ENCODE peak calls at places on chromosome 9, in eight cellular contexts. One of them, this sample, is unnamed.

GRCh38 chr9:81468084-81468595 is 221.2 kb downstream of the TLE1 start:
- DNase-seq in activated CD4-positive, CD25-positive, alpha-beta regulatory T cell: no peak
- DNase-seq in aorta: no peak
- DNase-seq in stimulated activated CD8-positive, alpha-beta memory T cell treated with anti-CD3 and anti-CD28 coated beads, Interleukin-15, amount 100 ng/mL, for 24 hours: no peak
- DNase-seq in WTC11: no peak
- DNase-seq in M059J: no peak
- DNase-seq in occipital lobe: no peak
- DNase-seq in stimulated activated CD4-positive, alpha-beta T cell treated with anti-CD3 and anti-CD28 coated beads, Interleukin-2, amount 100 ng/mL, for 48 hours: no peak
- DNase-seq in this sample: no peak

GRCh38 chr9:135084881-135085760 is 2.3 kb upstream of the OLFM1 start:
- DNase-seq in activated CD4-positive, CD25-positive, alpha-beta regulatory T cell: no peak
- DNase-seq in stimulated activated CD8-positive, alpha-beta memory T cell treated with anti-CD3 and anti-CD28 coated beads, Interleukin-15, amount 100 ng/mL, for 24 hours: no peak
- DNase-seq in WTC11: no peak
- DNase-seq in M059J: no peak
- DNase-seq in stimulated activated CD4-positive, alpha-beta T cell treated with anti-CD3 and anti-CD28 coated beads, Interleukin-2, amount 100 ng/mL, for 48 hours: no peak
- DNase-seq in occipital lobe: no peak
- DNase-seq in aorta: no peak
- DNase-seq in this sample: no peak

GRCh38 chr9:33267368-33267767 is 2.5 kb downstream of the CHMP5 start:
- DNase-seq in WTC11: no peak
- DNase-seq in aorta: no peak
- DNase-seq in M059J: no peak
- DNase-seq in occipital lobe: no peak
- DNase-seq in stimulated activated CD4-positive, alpha-beta T cell treated with anti-CD3 and anti-CD28 coated beads, Interleukin-2, amount 100 ng/mL, for 48 hours: no peak
- DNase-seq in stimulated activated CD8-positive, alpha-beta memory T cell treated with anti-CD3 and anti-CD28 coated beads, Interleukin-15, amount 100 ng/mL, for 24 hours: no peak
- DNase-seq in activated CD4-positive, CD25-positive, alpha-beta regulatory T cell: no peak
- DNase-seq in this sample: no peak

GRCh38 chr9:84121991-84122523 is 141.5 kb downstream of the RMI1 start:
- DNase-seq in stimulated activated CD8-positive, alpha-beta memory T cell treated with anti-CD3 and anti-CD28 coated beads, Interleukin-15, amount 100 ng/mL, for 24 hours: no peak
- DNase-seq in stimulated activated CD4-positive, alpha-beta T cell treated with anti-CD3 and anti-CD28 coated beads, Interleukin-2, amount 100 ng/mL, for 48 hours: no peak
- DNase-seq in occipital lobe: no peak
- DNase-seq in M059J: peak; percentile 80
- DNase-seq in WTC11: no peak
- DNase-seq in aorta: no peak
- DNase-seq in activated CD4-positive, CD25-positive, alpha-beta regulatory T cell: no peak
- DNase-seq in this sample: no peak

GRCh38 chr9:14314929-14315753 is 1.2 kb upstream of the NFIB start:
- DNase-seq in occipital lobe: peak; percentile 88
- DNase-seq in M059J: peak; percentile 72
- DNase-seq in stimulated activated CD8-positive, alpha-beta memory T cell treated with anti-CD3 and anti-CD28 coated beads, Interleukin-15, amount 100 ng/mL, for 24 hours: no peak
- DNase-seq in activated CD4-positive, CD25-positive, alpha-beta regulatory T cell: no peak
- DNase-seq in WTC11: peak; percentile 70
- DNase-seq in aorta: peak; percentile 95
- DNase-seq in stimulated activated CD4-positive, alpha-beta T cell treated with anti-CD3 and anti-CD28 coated beads, Interleukin-2, amount 100 ng/mL, for 48 hours: no peak
- DNase-seq in this sample: peak; percentile 84

GRCh38 chr9:20582150-20582549 is 40.1 kb downstream of the MLLT3 start:
- DNase-seq in stimulated activated CD8-positive, alpha-beta memory T cell treated with anti-CD3 and anti-CD28 coated beads, Interleukin-15, amount 100 ng/mL, for 24 hours: no peak
- DNase-seq in WTC11: no peak
- DNase-seq in activated CD4-positive, CD25-positive, alpha-beta regulatory T cell: no peak
- DNase-seq in aorta: no peak
- DNase-seq in stimulated activated CD4-positive, alpha-beta T cell treated with anti-CD3 and anti-CD28 coated beads, Interleukin-2, amount 100 ng/mL, for 48 hours: no peak
- DNase-seq in M059J: no peak
- DNase-seq in occipital lobe: no peak
- DNase-seq in this sample: no peak

GRCh38 chr9:77981332-77981731 is 50.3 kb downstream of the GNAQ start:
- DNase-seq in stimulated activated CD4-positive, alpha-beta T cell treated with anti-CD3 and anti-CD28 coated beads, Interleukin-2, amount 100 ng/mL, for 48 hours: no peak
- DNase-seq in activated CD4-positive, CD25-positive, alpha-beta regulatory T cell: no peak
- DNase-seq in aorta: no peak
- DNase-seq in occipital lobe: no peak
- DNase-seq in WTC11: no peak
- DNase-seq in M059J: peak; percentile 86
- DNase-seq in stimulated activated CD8-positive, alpha-beta memory T cell treated with anti-CD3 and anti-CD28 coated beads, Interleukin-15, amount 100 ng/mL, for 24 hours: no peak
- DNase-seq in this sample: no peak

GRCh38 chr9:130549093-130549735 is 30.2 kb upstream of the FUBP3 start:
- DNase-seq in aorta: no peak
- DNase-seq in WTC11: no peak
- DNase-seq in stimulated activated CD8-positive, alpha-beta memory T cell treated with anti-CD3 and anti-CD28 coated beads, Interleukin-15, amount 100 ng/mL, for 24 hours: no peak
- DNase-seq in stimulated activated CD4-positive, alpha-beta T cell treated with anti-CD3 and anti-CD28 coated beads, Interleukin-2, amount 100 ng/mL, for 48 hours: no peak
- DNase-seq in occipital lobe: no peak
- DNase-seq in M059J: peak; percentile 41
- DNase-seq in activated CD4-positive, CD25-positive, alpha-beta regulatory T cell: no peak
- DNase-seq in this sample: no peak

GRCh38 chr9:33257276-33257675 is 7.2 kb downstream of the BAG1 start:
- DNase-seq in WTC11: no peak
- DNase-seq in occipital lobe: no peak
- DNase-seq in stimulated activated CD4-positive, alpha-beta T cell treated with anti-CD3 and anti-CD28 coated beads, Interleukin-2, amount 100 ng/mL, for 48 hours: no peak
- DNase-seq in stimulated activated CD8-positive, alpha-beta memory T cell treated with anti-CD3 and anti-CD28 coated beads, Interleukin-15, amount 100 ng/mL, for 24 hours: no peak
- DNase-seq in M059J: no peak
- DNase-seq in aorta: no peak
- DNase-seq in activated CD4-positive, CD25-positive, alpha-beta regulatory T cell: no peak
- DNase-seq in this sample: no peak

GRCh38 chr9:88814521-88815101 is 176.7 kb upstream of the S1PR3 start:
- DNase-seq in stimulated activated CD8-positive, alpha-beta memory T cell treated with anti-CD3 and anti-CD28 coated beads, Interleukin-15, amount 100 ng/mL, for 24 hours: no peak
- DNase-seq in activated CD4-positive, CD25-positive, alpha-beta regulatory T cell: no peak
- DNase-seq in stimulated activated CD4-positive, alpha-beta T cell treated with anti-CD3 and anti-CD28 coated beads, Interleukin-2, amount 100 ng/mL, for 48 hours: no peak
- DNase-seq in occipital lobe: peak; percentile 63
- DNase-seq in M059J: peak; percentile 74
- DNase-seq in aorta: peak; percentile 86
- DNase-seq in WTC11: no peak
- DNase-seq in this sample: no peak

GRCh38 chr9:22401671-22402070 is 45.0 kb upstream of the DMRTA1 start:
- DNase-seq in activated CD4-positive, CD25-positive, alpha-beta regulatory T cell: no peak
- DNase-seq in stimulated activated CD8-positive, alpha-beta memory T cell treated with anti-CD3 and anti-CD28 coated beads, Interleukin-15, amount 100 ng/mL, for 24 hours: no peak
- DNase-seq in aorta: no peak
- DNase-seq in stimulated activated CD4-positive, alpha-beta T cell treated with anti-CD3 and anti-CD28 coated beads, Interleukin-2, amount 100 ng/mL, for 48 hours: no peak
- DNase-seq in occipital lobe: no peak
- DNase-seq in M059J: peak; percentile 69
- DNase-seq in WTC11: no peak
- DNase-seq in this sample: no peak

GRCh38 chr9:118503236-118503635 is 799.0 kb downstream of the TLR4 start:
- DNase-seq in occipital lobe: no peak
- DNase-seq in activated CD4-positive, CD25-positive, alpha-beta regulatory T cell: no peak
- DNase-seq in aorta: no peak
- DNase-seq in WTC11: no peak
- DNase-seq in stimulated activated CD8-positive, alpha-beta memory T cell treated with anti-CD3 and anti-CD28 coated beads, Interleukin-15, amount 100 ng/mL, for 24 hours: no peak
- DNase-seq in stimulated activated CD4-positive, alpha-beta T cell treated with anti-CD3 and anti-CD28 coated beads, Interleukin-2, amount 100 ng/mL, for 48 hours: no peak
- DNase-seq in M059J: no peak
- DNase-seq in this sample: no peak

GRCh38 chr9:36748322-36748899 is 175.7 kb downstream of the MELK start:
- DNase-seq in activated CD4-positive, CD25-positive, alpha-beta regulatory T cell: no peak
- DNase-seq in occipital lobe: no peak
- DNase-seq in stimulated activated CD8-positive, alpha-beta memory T cell treated with anti-CD3 and anti-CD28 coated beads, Interleukin-15, amount 100 ng/mL, for 24 hours: no peak
- DNase-seq in aorta: no peak
- DNase-seq in M059J: peak; percentile 45
- DNase-seq in stimulated activated CD4-positive, alpha-beta T cell treated with anti-CD3 and anti-CD28 coated beads, Interleukin-2, amount 100 ng/mL, for 48 hours: peak; percentile 23
- DNase-seq in WTC11: peak; percentile 77
- DNase-seq in this sample: no peak

GRCh38 chr9:120927125-120928014 is 774 bp upstream of the TRAF1 start:
- DNase-seq in activated CD4-positive, CD25-positive, alpha-beta regulatory T cell: no peak
- DNase-seq in M059J: no peak
- DNase-seq in occipital lobe: no peak
- DNase-seq in aorta: no peak
- DNase-seq in stimulated activated CD4-positive, alpha-beta T cell treated with anti-CD3 and anti-CD28 coated beads, Interleukin-2, amount 100 ng/mL, for 48 hours: no peak
- DNase-seq in WTC11: no peak
- DNase-seq in stimulated activated CD8-positive, alpha-beta memory T cell treated with anti-CD3 and anti-CD28 coated beads, Interleukin-15, amount 100 ng/mL, for 24 hours: no peak
- DNase-seq in this sample: no peak

GRCh38 chr9:129697956-129698757 is 32.7 kb downstream of the PRRX2 start:
- DNase-seq in stimulated activated CD8-positive, alpha-beta memory T cell treated with anti-CD3 and anti-CD28 coated beads, Interleukin-15, amount 100 ng/mL, for 24 hours: no peak
- DNase-seq in occipital lobe: no peak
- DNase-seq in stimulated activated CD4-positive, alpha-beta T cell treated with anti-CD3 and anti-CD28 coated beads, Interleukin-2, amount 100 ng/mL, for 48 hours: no peak
- DNase-seq in M059J: no peak
- DNase-seq in activated CD4-positive, CD25-positive, alpha-beta regulatory T cell: no peak
- DNase-seq in WTC11: no peak
- DNase-seq in aorta: peak; percentile 90
- DNase-seq in this sample: no peak